ENCODE peak calls at places on chromosomes 5 and 9, in six cellular contexts. A is GM12878, Z is HepG2, W is H1, I is GM12892, R is K562. M is an unnamed sample.

GRCh38 chr9:19788152-19788551 is 685 bp downstream of the SLC24A2 start:
- DNase-seq in A (no peak), Z (no peak), W (peak), I (no peak), R (no peak), M (no peak)

GRCh38 chr5:125476888-125477585 is 730.6 kb upstream of the ZNF608 start:
- DNase-seq in A (no peak), Z (no peak), W (no peak), I (no peak), R (no peak), M (no peak)

GRCh38 chr9:120899490-120900037 is 22.6 kb upstream of the PHF19 start:
- DNase-seq in A (no peak), Z (no peak), W (no peak), I (no peak), R (peak), M (no peak)

GRCh38 chr5:102832445-102832844 is 77.3 kb downstream of the PAM start:
- DNase-seq in A (no peak), Z (no peak), W (no peak), I (no peak), R (no peak), M (no peak)

GRCh38 chr9:126844085-126844484 is 16.4 kb upstream of the ZBTB34 start:
- DNase-seq in A (no peak), Z (no peak), W (no peak), I (no peak), R (no peak), M (no peak)

GRCh38 chr5:79091064-79091463 is 20.5 kb upstream of the BHMT start:
- DNase-seq in A (no peak), Z (no peak), W (no peak), I (no peak), R (no peak), M (no peak)

GRCh38 chr9:33661186-33661585 is 134.2 kb upstream of the PRSS3 start:
- DNase-seq in A (no peak), Z (no peak), W (no peak), I (no peak), R (no peak), M (no peak)

GRCh38 chr5:16707869-16708192 is 91.0 kb upstream of the RETREG1 start:
- DNase-seq in A (no peak), Z (no peak), W (no peak), I (no peak), R (no peak), M (no peak)

GRCh38 chr5:59506285-59506877 is 387.1 kb downstream of the PDE4D start:
- DNase-seq in A (no peak), Z (peak), W (no peak), I (no peak), R (no peak), M (no peak)
- TF ChIP-seq TAF1 in A (no peak), Z (no peak), W (no peak), I (no peak), R (no peak), M (no peak)

GRCh38 chr5:178490935-178491632 is 99.1 kb downstream of the COL23A1 start:
- DNase-seq in A (no peak), Z (no peak), W (no peak), I (no peak), R (no peak), M (no peak)
- TF ChIP-seq POLR2A in A (no peak), Z (no peak), W (no peak), I (no peak), R (no peak), M (no peak)

GRCh38 chr5:43039468-43040286 is 442 bp downstream of the ANXA2R start:
- DNase-seq in A (no peak), Z (peak), W (peak), I (no peak), R (peak), M (no peak)

GRCh38 chr5:43041131-43041668 is 1.1 kb upstream of the ANXA2R start:
- DNase-seq in A (no peak), Z (no peak), W (no peak), I (no peak), R (no peak), M (no peak)

GRCh38 chr5:43039115-43039467 is 1.0 kb downstream of the ANXA2R start:
- DNase-seq in A (no peak), Z (no peak), W (no peak), I (no peak), R (no peak), M (no peak)

GRCh38 chr5:43041669-43042175 is 1.6 kb upstream of the ANXA2R start:
- DNase-seq in A (no peak), Z (peak), W (peak), I (no peak), R (peak), M (no peak)

DNA sequence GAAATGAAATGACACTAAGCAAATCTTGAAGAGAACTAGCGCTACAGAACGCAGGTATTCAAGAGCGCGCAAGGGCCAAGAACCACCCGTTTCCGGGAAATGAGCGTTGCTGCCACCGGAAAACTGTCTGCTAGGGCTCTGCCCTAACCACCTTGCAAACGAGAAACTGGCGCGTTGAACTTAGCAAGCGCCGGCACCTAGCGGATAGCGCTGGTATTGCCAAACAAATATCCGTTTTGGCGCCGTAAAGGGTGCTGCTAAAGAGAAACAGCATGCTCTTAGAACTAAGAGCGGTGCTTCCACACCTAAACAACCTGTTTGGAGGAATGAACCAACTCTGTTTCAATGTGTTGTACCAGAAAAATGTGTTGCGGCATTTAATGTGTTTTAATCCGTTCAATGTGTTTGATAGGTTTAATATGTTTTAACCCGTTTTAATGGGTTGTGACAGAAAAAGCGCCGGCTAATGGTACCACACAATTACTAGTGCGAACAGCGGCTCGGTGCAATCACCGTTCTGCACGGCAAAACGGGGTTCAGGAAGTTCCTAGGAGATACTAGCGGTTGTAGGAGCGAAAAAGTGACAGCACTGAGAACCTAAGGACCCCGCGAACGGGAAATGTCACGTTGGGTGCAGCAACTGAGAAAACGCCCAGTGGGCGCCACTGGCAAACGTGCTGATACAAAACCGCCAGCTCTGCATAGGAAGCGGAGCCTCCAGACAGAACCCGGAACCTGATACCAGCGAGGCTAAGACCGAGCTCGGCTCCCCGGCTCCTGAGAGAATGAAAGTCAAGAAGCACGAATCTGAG is at the start of gene ANXA2R:
- DNase-seq in A (no peak), Z (peak), W (peak), I (peak), R (peak), M (no peak)
- TF ChIP-seq POLR2AphosphoS5 in A (no peak), Z (peak), W (no peak), I (no peak), R (peak), M (no peak)

GRCh38 chr9:134546746-134547145 is 94.9 kb upstream of the COL5A1 start:
- DNase-seq in A (no peak), Z (no peak), W (no peak), I (peak), R (no peak), M (no peak)

GRCh38 chr9:134544388-134545212 is 97.0 kb upstream of the COL5A1 start:
- DNase-seq in A (no peak), Z (peak), W (no peak), I (no peak), R (no peak), M (no peak)

GRCh38 chr9:134546231-134546731 is 95.3 kb upstream of the COL5A1 start:
- DNase-seq in A (no peak), Z (no peak), W (no peak), I (no peak), R (no peak), M (no peak)

GRCh38 chr9:134547161-134548100 is 94.2 kb upstream of the COL5A1 start:
- DNase-seq in A (no peak), Z (no peak), W (no peak), I (peak), R (no peak), M (no peak)

GRCh38 chr9:134545213-134546211 is 96.1 kb upstream of the COL5A1 start:
- DNase-seq in A (no peak), Z (no peak), W (no peak), I (peak), R (no peak), M (no peak)
- TF ChIP-seq TAF1 in A (no peak), Z (no peak), W (no peak), I (no peak), R (no peak), M (no peak)

DNA sequence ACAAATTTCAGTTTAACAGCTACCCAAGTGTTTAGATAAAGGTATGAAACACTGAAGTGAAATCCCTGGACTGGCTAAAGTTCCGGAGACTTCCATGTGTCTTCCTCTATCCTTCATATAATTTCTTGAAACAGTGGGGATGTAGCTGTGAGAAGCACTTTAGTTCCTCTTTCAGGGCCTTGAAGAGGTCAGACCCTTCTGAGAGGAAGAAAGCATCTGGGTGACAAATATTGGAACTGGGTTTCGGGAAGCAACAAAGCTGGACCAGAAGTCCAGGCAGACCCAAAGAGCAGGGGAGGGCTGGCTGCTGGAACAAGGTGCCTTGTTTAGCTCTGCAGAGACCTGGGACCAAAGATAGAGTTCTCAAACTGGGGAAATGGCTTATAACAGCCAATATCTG is 75.4 kb upstream of the ZFAND5 start:
- DNase-seq in A (no peak), Z (no peak), W (no peak), I (no peak), R (no peak), M (no peak)
- TF ChIP-seq POLR2A in A (no peak), Z (no peak), W (no peak), I (no peak), R (no peak), M (no peak)

GRCh38 chr5:138503487-138504270 is 38.4 kb downstream of the EGR1 start:
- DNase-seq in A (peak), Z (peak), W (no peak), I (no peak), R (peak), M (no peak)

GRCh38 chr5:138502521-138502920 is 37.2 kb downstream of the EGR1 start:
- DNase-seq in A (no peak), Z (no peak), W (no peak), I (no peak), R (no peak), M (no peak)

GRCh38 chr5:138502121-138502520 is 36.8 kb downstream of the EGR1 start:
- DNase-seq in A (no peak), Z (no peak), W (no peak), I (no peak), R (no peak), M (no peak)

GRCh38 chr5:138506370-138507113 is 36.5 kb downstream of the ETF1 start:
- DNase-seq in A (no peak), Z (peak), W (no peak), I (no peak), R (no peak), M (no peak)

DNA sequence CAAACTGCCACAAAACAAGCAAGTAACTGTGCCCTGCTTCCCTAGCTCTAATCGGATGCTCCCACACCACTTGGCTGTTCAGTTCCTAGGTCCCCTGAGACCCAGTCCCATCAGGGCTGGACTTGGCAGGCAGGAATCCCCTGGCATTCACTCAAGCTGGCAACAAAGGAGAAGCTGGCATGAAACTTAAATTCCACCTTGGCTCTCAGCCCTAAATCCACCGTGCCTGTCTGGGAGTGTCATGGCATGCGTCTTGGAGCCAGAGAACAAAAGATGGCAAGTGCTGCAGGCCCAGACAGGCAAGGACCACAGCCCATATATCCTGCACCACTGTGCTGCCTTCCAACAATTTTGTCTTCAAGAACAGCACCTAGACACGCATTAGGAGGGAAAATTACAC is 38.2 kb downstream of the ETF1 start:
- DNase-seq in A (no peak), Z (no peak), W (no peak), I (no peak), R (no peak), M (no peak)
- TF ChIP-seq POLR2AphosphoS5 in A (no peak), Z (no peak), W (peak), I (no peak), R (no peak), M (peak)

M was measured in GM12891.